ENCODE peak calls at places on chromosomes 7 and 10, in six cellular contexts. V, T, R, N, E and M are unnamed samples.
A peak's percentile ranks its signal among the peaks of the same experiment; 100 is the strongest.

GRCh38 chr7:43700059-43700501 is 29.2 kb downstream of the COA1 start:
- DNase-seq in V (no peak), T (peak; percentile 66), R (no peak), N (peak; percentile 60), E (no peak), M (no peak)

GRCh38 chr10:113521482-113521795 is 31.4 kb upstream of the HABP2 start:
- DNase-seq in V (no peak), T (no peak), R (no peak), N (no peak), E (no peak), M (no peak)

GRCh38 chr10:76080991-76081390 is 649.6 kb downstream of the LRMDA start:
- DNase-seq in V (no peak), T (no peak), R (no peak), N (no peak), E (no peak), M (no peak)

GRCh38 chr10:71821909-71822763 is 28.9 kb downstream of the PSAP start:
- DNase-seq in V (no peak), T (no peak), R (no peak), N (no peak), E (no peak), M (no peak)

GRCh38 chr7:2614646-2615330 is 17.0 kb upstream of the TTYH3 start:
- DNase-seq in V (no peak), T (no peak), R (no peak), N (no peak), E (no peak), M (no peak)

GRCh38 chr10:116038259-116038658 is 234.7 kb downstream of the GFRA1 start:
- DNase-seq in V (no peak), T (no peak), R (no peak), N (no peak), E (peak; percentile 73), M (no peak)

GRCh38 chr7:2954433-2954853 is 89.2 kb downstream of the CARD11 start:
- DNase-seq in V (no peak), T (no peak), R (peak; percentile 71), N (no peak), E (no peak), M (no peak)

GRCh38 chr7:121138262-121138933 is 149.9 kb downstream of the CPED1 start:
- DNase-seq in V (no peak), T (peak; percentile 67), R (no peak), N (peak; percentile 97), E (no peak), M (no peak)

GRCh38 chr10:132043861-132044695 is 21.7 kb upstream of the JAKMIP3 start:
- DNase-seq in V (no peak), T (no peak), R (no peak), N (no peak), E (no peak), M (no peak)

GRCh38 chr7:57308631-57309408 is 141.2 kb upstream of the ZNF716 start:
- DNase-seq in V (no peak), T (no peak), R (no peak), N (no peak), E (no peak), M (no peak)
- TF ChIP-seq CTCF in V (peak; percentile 2), T (no peak), R (peak; percentile 26), N (peak; percentile 19), E (no peak), M (peak; percentile 34)

GRCh38 chr10:92574545-92575377 is 868 bp upstream of the IDE start:
- DNase-seq in V (no peak), T (no peak), R (no peak), N (peak; percentile 46), E (no peak), M (no peak)

GRCh38 chr10:92573798-92574544 is at the start of gene IDE:
- DNase-seq in V (peak; percentile 89), T (peak; percentile 89), R (peak; percentile 95), N (peak; percentile 91), E (peak; percentile 72), M (peak; percentile 81)

GRCh38 chr10:92571649-92572048 is 2.2 kb downstream of the IDE start:
- DNase-seq in V (no peak), T (no peak), R (no peak), N (no peak), E (no peak), M (no peak)

GRCh38 chr10:92572362-92573090 is 1.4 kb downstream of the IDE start:
- DNase-seq in V (no peak), T (no peak), R (no peak), N (no peak), E (no peak), M (no peak)

DNA sequence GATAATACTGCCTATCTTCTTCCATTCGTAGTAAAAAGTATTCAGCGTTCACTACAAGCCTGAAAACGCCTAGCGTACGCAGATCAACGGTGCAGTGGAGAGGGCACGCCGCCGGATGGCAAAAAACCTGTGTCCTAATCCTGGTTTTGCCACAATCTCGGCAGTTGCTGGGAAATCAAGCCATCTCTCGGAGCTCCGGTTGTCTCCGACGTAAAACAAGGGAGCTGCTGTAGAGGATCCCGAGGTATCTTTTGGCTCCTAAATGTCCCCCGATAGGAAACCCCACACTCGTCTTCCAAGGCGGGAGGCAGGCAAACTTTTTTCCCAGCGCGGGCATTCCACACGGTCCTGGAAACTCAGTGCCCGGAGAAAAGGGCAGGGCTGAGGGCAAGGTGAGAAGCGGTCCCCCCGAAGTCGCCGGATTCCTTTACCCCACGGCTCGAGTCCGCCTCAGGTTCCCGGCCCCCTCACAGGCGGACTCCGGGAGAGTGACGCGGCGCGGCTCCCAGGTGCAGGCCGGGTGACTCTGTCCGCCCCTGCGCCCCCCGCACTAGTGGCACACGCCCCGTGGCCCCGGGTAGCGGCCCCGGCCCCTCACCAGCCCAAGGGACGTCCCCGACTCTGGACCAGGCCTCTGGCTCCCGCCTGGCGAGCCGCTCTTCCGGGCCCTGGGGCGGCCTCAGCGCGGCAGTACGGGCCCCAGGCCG is 649 bp downstream of the IDE start:
- DNase-seq in V (no peak), T (peak; percentile 46), R (no peak), N (peak; percentile 62), E (no peak), M (no peak)
- TF ChIP-seq CTCF in V (no peak), T (no peak), R (peak; percentile 17), N (peak; percentile 21), E (no peak), M (no peak)

GRCh38 chr10:103847909-103848468 is 7.4 kb downstream of the SH3PXD2A start:
- DNase-seq in V (no peak), T (no peak), R (no peak), N (no peak), E (no peak), M (no peak)
- TF ChIP-seq CTCF in V (peak; percentile 1), T (peak; percentile 16), R (no peak), N (peak; percentile 31), E (no peak), M (no peak)

DNA sequence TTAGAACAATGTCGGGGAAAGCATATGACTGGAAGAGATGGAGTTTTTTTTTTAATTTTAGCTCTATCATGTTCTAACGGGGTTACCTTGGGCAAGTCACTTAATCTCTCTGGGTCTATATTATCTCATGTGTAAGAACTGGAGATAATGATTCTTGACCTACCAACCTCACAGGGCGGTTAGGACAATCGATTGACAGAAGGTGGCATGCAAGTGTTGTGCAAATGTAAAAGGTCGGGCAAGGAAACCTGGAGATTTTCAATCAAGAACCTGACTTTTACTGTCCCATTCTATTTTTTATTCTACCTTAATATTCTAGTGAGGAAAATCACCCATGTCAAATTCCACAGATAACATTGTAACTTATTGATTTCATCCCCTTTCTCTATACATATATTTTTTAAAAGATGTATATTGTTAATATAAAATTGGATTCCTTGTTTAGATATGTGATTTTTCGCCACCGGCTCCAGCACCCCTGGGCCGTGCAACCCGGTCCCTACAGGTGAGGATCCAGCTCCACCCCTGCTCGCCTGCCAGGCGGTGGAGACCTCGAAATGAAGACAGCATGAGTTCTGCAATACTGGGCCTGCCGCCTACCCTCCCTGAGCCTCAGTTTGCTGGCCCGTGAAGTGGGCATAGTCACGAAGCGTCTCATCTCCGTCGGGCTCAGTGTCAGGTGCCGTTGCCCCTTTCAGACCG is 497.6 kb upstream of the PHF14 start:
- DNase-seq in V (no peak), T (no peak), R (peak; percentile 48), N (no peak), E (no peak), M (no peak)
- TF ChIP-seq CTCF in V (no peak), T (no peak), R (no peak), N (no peak), E (no peak), M (no peak)

GRCh38 chr10:69786791-69787190 is 14.9 kb upstream of the COL13A1 start:
- DNase-seq in V (no peak), T (no peak), R (no peak), N (peak; percentile 17), E (no peak), M (no peak)
- TF ChIP-seq CTCF in V (no peak), T (no peak), R (peak; percentile 14), N (no peak), E (no peak), M (no peak)

GRCh38 chr7:154575497-154575896 is 427.4 kb downstream of the PAXIP1 start:
- DNase-seq in V (no peak), T (no peak), R (no peak), N (no peak), E (no peak), M (no peak)

GRCh38 chr7:154577141-154577540 is 425.8 kb downstream of the PAXIP1 start:
- DNase-seq in V (no peak), T (no peak), R (no peak), N (no peak), E (no peak), M (no peak)

GRCh38 chr7:154571772-154572171 is 431.2 kb downstream of the PAXIP1 start:
- DNase-seq in V (no peak), T (no peak), R (no peak), N (no peak), E (no peak), M (no peak)

GRCh38 chr7:154576604-154577003 is 426.3 kb downstream of the PAXIP1 start:
- DNase-seq in V (no peak), T (no peak), R (no peak), N (no peak), E (no peak), M (no peak)

GRCh38 chr7:154574235-154574634 is 428.7 kb downstream of the PAXIP1 start:
- DNase-seq in V (no peak), T (no peak), R (no peak), N (no peak), E (no peak), M (no peak)
- TF ChIP-seq CTCF in V (no peak), T (no peak), R (no peak), N (no peak), E (no peak), M (no peak)